ENCODE peak calls at places on chromosomes 3 and 15, in nine cellular contexts. J, D, O, H, E, S, K, Y and G are unnamed samples.

GRCh38 chr3:5122741-5123706 is 932 bp downstream of the ARL8B start:
- DNase-seq in O (peak), S (peak), J (peak), K (no peak), D (peak), Y (peak), H (no peak), E (peak), G (peak)

GRCh38 chr15:34581043-34581365 is 2.4 kb downstream of the GOLGA8B start:
- DNase-seq in Y (no peak), E (no peak), K (no peak), J (no peak), S (no peak), H (no peak), D (no peak), O (no peak), G (no peak)

GRCh38 chr15:25680659-25680970 is 182.5 kb downstream of the ATP10A start:
- DNase-seq in J (no peak), K (no peak), D (no peak), S (no peak), H (no peak), E (no peak), O (no peak), Y (no peak), G (no peak)

GRCh38 chr3:107421170-107421792 is 44.0 kb downstream of the CCDC54 start:
- DNase-seq in E (peak), D (no peak), O (peak), K (peak), Y (no peak), S (peak), J (no peak), H (peak), G (peak)

GRCh38 chr3:194138732-194139084 is 2.8 kb downstream of the HES1 start:
- DNase-seq in E (no peak), Y (no peak), K (no peak), H (no peak), D (no peak), S (no peak), J (no peak), O (no peak), G (peak)

GRCh38 chr3:156252656-156253055 is 132.3 kb downstream of the KCNAB1 start:
- DNase-seq in K (no peak), D (no peak), J (no peak), S (no peak), O (no peak), H (no peak), Y (no peak), E (no peak), G (peak)

GRCh38 chr3:35666893-35667292 is 27.6 kb downstream of the ARPP21 start:
- DNase-seq in O (no peak), J (no peak), H (no peak), Y (no peak), E (no peak), S (no peak), D (no peak), K (no peak), G (no peak)

GRCh38 chr3:28698706-28699105 is 350.1 kb upstream of the AZI2 start:
- DNase-seq in D (no peak), J (no peak), H (no peak), S (no peak), O (no peak), E (no peak), K (no peak), Y (no peak), G (no peak)

GRCh38 chr15:40310001-40310959 is 2.5 kb upstream of the PLCB2 start:
- DNase-seq in K (peak), E (peak), S (peak), H (peak), O (no peak), J (no peak), D (peak), Y (peak), G (no peak)

GRCh38 chr15:29244544-29244943 is 25.1 kb downstream of the NSMCE3 start:
- DNase-seq in D (no peak), S (no peak), O (no peak), K (no peak), H (no peak), E (no peak), Y (no peak), J (no peak), G (no peak)

GRCh38 chr3:54660599-54661210 is 267.2 kb downstream of the LRTM1 start:
- DNase-seq in J (no peak), O (no peak), E (no peak), Y (no peak), S (no peak), D (no peak), K (no peak), H (no peak), G (peak)

GRCh38 chr15:40498418-40498817 is 27.6 kb downstream of the CHST14 start:
- DNase-seq in J (no peak), O (peak), D (no peak), E (no peak), K (no peak), Y (no peak), H (no peak), S (no peak), G (no peak)

GRCh38 chr3:44114142-44114541 is 127.5 kb upstream of the TOPAZ1 start:
- DNase-seq in Y (peak), K (peak), H (no peak), J (no peak), S (no peak), D (no peak), E (peak), O (no peak), G (peak)

GRCh38 chr3:144362126-144362525 is 390.5 kb downstream of the DIPK2A start:
- DNase-seq in E (no peak), S (no peak), D (no peak), O (peak), H (no peak), K (no peak), Y (no peak), J (no peak), G (no peak)

GRCh38 chr3:49606427-49606826 is 52.1 kb downstream of the BSN start:
- DNase-seq in Y (peak), S (no peak), E (no peak), K (no peak), O (no peak), J (no peak), D (no peak), H (no peak), G (no peak)

GRCh38 chr3:52395503-52395865 is 49.4 kb downstream of the SEMA3G start:
- DNase-seq in D (no peak), Y (no peak), O (no peak), K (no peak), J (no peak), H (no peak), E (no peak), S (no peak), G (no peak)

GRCh38 chr15:88913017-88913849 is at the start of gene MFGE8:
- DNase-seq in K (no peak), J (peak), O (peak), E (peak), D (peak), H (no peak), Y (peak), S (peak), G (peak)

GRCh38 chr3:142888484-142889262 is at the start of gene PCOLCE2:
- DNase-seq in Y (no peak), D (no peak), J (no peak), K (peak), S (no peak), E (peak), H (no peak), O (peak), G (no peak)

GRCh38 chr3:8762607-8763377 is 6.6 kb downstream of the OXTR start:
- DNase-seq in J (no peak), S (no peak), O (no peak), K (no peak), Y (no peak), E (no peak), D (no peak), H (no peak), G (no peak)

GRCh38 chr3:148992027-148992634 is 791 bp downstream of the GYG1 start:
- DNase-seq in K (no peak), O (peak), S (no peak), Y (peak), E (no peak), D (peak), J (no peak), H (no peak), G (peak)

GRCh38 chr15:81516461-81516860 is 142.4 kb upstream of the TMC3 start:
- DNase-seq in J (no peak), Y (no peak), D (no peak), K (no peak), E (no peak), O (peak), S (no peak), H (no peak), G (no peak)

GRCh38 chr3:29241855-29242254 is 39.0 kb upstream of the RBMS3 start:
- DNase-seq in Y (no peak), J (no peak), O (no peak), E (no peak), S (no peak), K (no peak), D (no peak), H (no peak), G (no peak)

GRCh38 chr15:50543556-50543955 is 2.9 kb downstream of the USP50 start:
- DNase-seq in S (no peak), K (no peak), E (no peak), H (no peak), Y (no peak), J (no peak), D (no peak), O (no peak), G (peak)

GRCh38 chr15:43901485-43901884 is 74.7 kb downstream of the WDR76 start:
- DNase-seq in E (peak), O (no peak), K (no peak), Y (no peak), S (no peak), H (no peak), J (no peak), D (no peak), G (no peak)

GRCh38 chr15:74505837-74506514 is 35.0 kb upstream of the ARID3B start:
- DNase-seq in J (no peak), H (no peak), K (no peak), D (no peak), E (no peak), S (no peak), O (no peak), Y (no peak), G (no peak)

GRCh38 chr3:139577899-139578298 is 38.4 kb upstream of the RBP1 start:
- DNase-seq in J (no peak), O (no peak), E (peak), Y (no peak), S (no peak), K (no peak), H (no peak), D (no peak), G (no peak)

GRCh38 chr15:68674975-68675374 is 96.2 kb downstream of the CORO2B start:
- DNase-seq in S (no peak), K (no peak), Y (no peak), O (no peak), H (no peak), J (no peak), E (no peak), D (no peak), G (peak)

GRCh38 chr3:134477938-134478337 is 7.8 kb downstream of the ANAPC13 start:
- DNase-seq in Y (no peak), O (no peak), S (no peak), K (no peak), D (no peak), J (no peak), E (no peak), H (no peak), G (no peak)

GRCh38 chr15:58065445-58066041 is at the start of gene ALDH1A2:
- DNase-seq in Y (no peak), O (no peak), J (no peak), E (peak), D (no peak), K (no peak), S (no peak), H (no peak), G (no peak)

GRCh38 chr3:189914799-189915198 is 205.9 kb downstream of the P3H2 start:
- DNase-seq in D (no peak), J (no peak), S (no peak), E (no peak), O (peak), Y (no peak), K (no peak), H (peak), G (peak)

GRCh38 chr3:33278106-33278672 is 947 bp downstream of the FBXL2 start:
- DNase-seq in K (no peak), S (no peak), D (no peak), J (no peak), E (peak), O (peak), H (no peak), Y (no peak), G (no peak)
- H3K4me3 ChIP-seq in K (peak), S (no peak), D (no peak), J (peak), E (peak), O (peak), H (peak), Y (peak), G (peak)

GRCh38 chr3:167886690-167887089 is 151.2 kb downstream of the SERPINI1 start:
- DNase-seq in D (no peak), J (no peak), K (no peak), S (no peak), Y (no peak), E (no peak), H (no peak), O (peak), G (no peak)
- H3K4me3 ChIP-seq in D (no peak), J (no peak), K (no peak), S (no peak), Y (no peak), E (no peak), H (no peak), O (no peak), G (no peak)

GRCh38 chr15:96354731-96355560 is 24.4 kb downstream of the NR2F2 start:
- DNase-seq in S (no peak), O (peak), Y (no peak), J (no peak), E (no peak), D (no peak), H (no peak), K (no peak), G (peak)
- H3K4me3 ChIP-seq in S (no peak), O (peak), Y (peak), J (peak), E (no peak), D (no peak), H (peak), K (no peak), G (peak)

GRCh38 chr3:126780666-126781065 is 76.6 kb downstream of the CHCHD6 start:
- DNase-seq in K (no peak), E (no peak), J (no peak), Y (no peak), D (no peak), S (no peak), H (no peak), O (no peak), G (no peak)

GRCh38 chr3:126782554-126782953 is 78.5 kb downstream of the CHCHD6 start:
- DNase-seq in Y (no peak), H (peak), S (no peak), O (peak), K (peak), J (no peak), E (no peak), D (no peak), G (peak)

GRCh38 chr3:126781406-126781805 is 77.4 kb downstream of the CHCHD6 start:
- DNase-seq in S (no peak), O (no peak), H (no peak), D (no peak), Y (no peak), K (no peak), E (peak), J (no peak), G (no peak)

GRCh38 chr3:126784254-126784653 is 80.2 kb downstream of the CHCHD6 start:
- DNase-seq in Y (no peak), D (no peak), J (no peak), E (no peak), S (no peak), O (no peak), K (no peak), H (no peak), G (no peak)

DNA sequence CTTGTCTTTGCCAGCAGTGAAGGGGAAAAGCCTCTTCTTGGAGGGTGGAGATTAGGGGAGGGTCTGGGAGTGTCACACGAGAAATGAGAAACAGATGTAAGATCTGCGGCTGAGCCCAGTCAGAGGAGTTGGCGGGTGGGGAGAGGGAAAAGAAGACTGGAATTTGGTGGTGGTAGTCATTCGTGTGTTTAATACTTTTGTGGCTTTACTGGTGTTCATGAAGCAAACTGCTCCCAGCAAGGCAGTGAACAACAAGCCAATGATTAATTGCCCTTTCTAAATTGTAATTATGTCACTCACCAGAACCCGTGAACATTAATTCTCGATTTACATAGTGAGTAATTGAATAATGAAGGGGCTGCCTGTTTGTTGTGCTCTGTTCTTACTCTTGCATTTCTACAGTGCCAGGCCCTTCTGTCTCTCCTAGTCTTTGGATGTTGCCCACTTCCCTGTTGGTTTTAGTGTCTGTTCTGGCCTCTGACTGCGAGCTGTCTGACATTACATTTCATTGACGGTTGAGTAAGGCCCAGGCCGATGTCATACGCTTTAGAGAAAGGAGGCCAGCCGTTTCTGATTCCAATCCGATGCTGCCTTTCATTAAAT is 78.0 kb downstream of the CHCHD6 start:
- DNase-seq in Y (no peak), O (peak), D (no peak), K (no peak), J (no peak), H (no peak), E (peak), S (no peak), G (peak)
- H3K4me3 ChIP-seq in Y (no peak), O (no peak), D (no peak), K (no peak), J (no peak), H (no peak), E (no peak), S (no peak), G (no peak)

GRCh38 chr3:152270944-152271343 is 2.2 kb downstream of the MBNL1 start:
- DNase-seq in S (no peak), K (no peak), H (no peak), D (no peak), J (no peak), O (no peak), Y (no peak), E (no peak), G (no peak)

GRCh38 chr3:152272771-152273242 is 4.1 kb downstream of the MBNL1 start:
- DNase-seq in O (peak), D (peak), J (no peak), Y (no peak), H (peak), S (no peak), K (no peak), E (no peak), G (peak)

GRCh38 chr3:152269423-152270144 is 855 bp downstream of the MBNL1 start:
- DNase-seq in J (no peak), D (peak), Y (peak), O (peak), E (peak), K (no peak), H (peak), S (peak), G (peak)

GRCh38 chr3:152270145-152270870 is 1.6 kb downstream of the MBNL1 start:
- DNase-seq in K (no peak), H (no peak), O (no peak), D (no peak), Y (no peak), J (no peak), S (no peak), E (peak), G (peak)

DNA sequence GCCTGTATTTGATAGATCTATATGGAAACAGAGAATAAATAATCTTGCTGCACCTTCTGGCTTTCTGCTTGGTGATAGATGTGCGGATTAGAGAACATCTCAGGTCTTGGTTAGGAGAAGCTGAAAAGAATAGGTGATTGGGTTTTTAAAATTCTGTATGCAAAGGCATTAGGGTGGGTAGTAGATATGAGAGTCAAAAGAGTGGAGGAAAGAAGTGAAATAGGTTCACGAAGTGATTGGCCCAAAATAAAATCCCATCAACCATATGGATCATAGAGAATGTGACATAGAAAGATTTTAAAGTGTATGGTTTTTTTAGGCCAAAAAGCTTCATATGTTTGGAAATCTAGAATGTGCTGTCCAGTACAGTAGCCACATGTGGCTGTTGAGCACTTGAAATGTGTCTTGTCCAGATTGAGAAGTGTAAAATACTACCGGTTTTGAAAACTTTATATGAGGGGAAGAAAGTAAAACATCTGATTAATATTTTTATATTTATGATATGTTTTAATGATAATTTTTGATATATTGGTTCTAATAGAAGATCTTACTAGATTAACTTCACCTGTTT is 2.8 kb downstream of the MBNL1 start:
- DNase-seq in S (no peak), Y (no peak), O (no peak), E (no peak), H (no peak), K (no peak), D (no peak), J (no peak), G (no peak)
- H3K4me3 ChIP-seq in S (peak), Y (peak), O (peak), E (peak), H (peak), K (no peak), D (peak), J (no peak), G (peak)